ENCODE peak calls at places on chromosomes 5 and 9, in ten cellular contexts. Q is CD8-positive, alpha-beta T cell; V is thyroid gland; G is OCI-LY7; N is ovary; D is astrocyte; I is tibial nerve; F is heart right ventricle; B is heart left ventricle; S is tibial artery. T is an unnamed sample.

GRCh38 chr5:144815131-144815530 is 644.5 kb downstream of the KCTD16 start:
- DNase-seq in S (no peak), V (no peak), F (no peak), I (no peak), D (no peak), N (no peak), G (no peak), B (no peak), Q (no peak), T (no peak)

GRCh38 chr5:106818552-106818951 is 852.2 kb downstream of the EFNA5 start:
- DNase-seq in N (no peak), S (no peak), G (no peak), Q (no peak), D (no peak), V (no peak), B (no peak), F (no peak), I (no peak), T (no peak)

GRCh38 chr5:141757402-141757801 is 75.4 kb upstream of the ARAP3 start:
- DNase-seq in N (no peak), F (peak; percentile 23), I (no peak), D (no peak), B (no peak), G (no peak), S (no peak), V (peak; percentile 11), Q (no peak), T (peak; percentile 28)

GRCh38 chr5:164352695-164353094 is 847.3 kb downstream of the MAT2B start:
- DNase-seq in N (no peak), B (no peak), Q (no peak), S (no peak), D (peak; percentile 52), G (no peak), F (no peak), I (no peak), V (no peak), T (no peak)

GRCh38 chr9:7976167-7976755 is 176.7 kb upstream of the DMAC1 start:
- DNase-seq in D (peak; percentile 2), N (no peak), G (peak; percentile 94), I (no peak), Q (peak; percentile 40), F (no peak), B (no peak), S (no peak), V (no peak), T (no peak)

GRCh38 chr5:111914957-111915356 is 158.0 kb upstream of the NREP start:
- DNase-seq in V (no peak), D (no peak), F (no peak), Q (no peak), N (no peak), S (no peak), B (no peak), G (no peak), I (no peak), T (no peak)

GRCh38 chr5:124087752-124088151 is 575.8 kb downstream of the CSNK1G3 start:
- DNase-seq in N (no peak), D (no peak), V (no peak), G (no peak), B (no peak), I (no peak), Q (no peak), F (no peak), S (no peak), T (no peak)

GRCh38 chr9:126150411-126151030 is 176.1 kb upstream of the MVB12B start:
- DNase-seq in B (no peak), I (no peak), D (no peak), V (no peak), Q (no peak), G (no peak), N (peak; percentile 8), F (no peak), S (no peak), T (no peak)

GRCh38 chr5:53422539-53422938 is 57.9 kb upstream of the FST start:
- DNase-seq in D (peak; percentile 82), B (no peak), V (no peak), S (no peak), N (no peak), Q (no peak), I (no peak), G (no peak), F (no peak), T (no peak)

GRCh38 chr5:10248378-10249260 is 1.1 kb downstream of the ATPSCKMT start:
- DNase-seq in F (no peak), I (no peak), B (no peak), V (peak; percentile 48), S (no peak), G (peak; percentile 23), N (peak; percentile 41), D (no peak), Q (no peak), T (no peak)

GRCh38 chr5:65907138-65907537 is 19.2 kb upstream of the ERBIN start:
- DNase-seq in N (no peak), B (no peak), G (no peak), F (no peak), S (no peak), V (no peak), D (peak; percentile 67), I (no peak), Q (no peak), T (no peak)

GRCh38 chr9:134669556-134669955 is 28.0 kb downstream of the COL5A1 start:
- DNase-seq in I (no peak), D (no peak), Q (no peak), V (no peak), N (peak; percentile 31), F (no peak), G (no peak), S (no peak), B (no peak), T (no peak)

GRCh38 chr9:77132991-77133390 is 44.3 kb upstream of the VPS13A start:
- DNase-seq in V (no peak), S (no peak), F (no peak), G (no peak), B (no peak), I (no peak), N (no peak), D (no peak), Q (no peak), T (no peak)

GRCh38 chr9:77127071-77127470 is 50.3 kb upstream of the VPS13A start:
- DNase-seq in V (no peak), I (no peak), G (no peak), Q (no peak), F (no peak), N (no peak), S (no peak), B (no peak), D (no peak), T (no peak)

GRCh38 chr9:77131411-77131810 is 45.9 kb upstream of the VPS13A start:
- DNase-seq in S (no peak), F (no peak), Q (no peak), G (no peak), N (no peak), B (no peak), I (no peak), D (no peak), V (no peak), T (no peak)

GRCh38 chr9:77128125-77128789 is 49.1 kb upstream of the VPS13A start:
- DNase-seq in B (no peak), D (no peak), F (no peak), Q (no peak), I (no peak), S (no peak), N (no peak), V (no peak), G (no peak), T (no peak)
- H3K27ac ChIP-seq in B (no peak overlapping the region), D (no peak overlapping the region), F (no peak overlapping the region), Q (no peak overlapping the region), I (no peak overlapping the region), S (no peak overlapping the region), N (no peak overlapping the region), V (no peak overlapping the region), G (no peak overlapping the region), T (no peak overlapping the region)

GRCh38 chr9:131518553-131518952 is 12.5 kb downstream of the UCK1 start:
- DNase-seq in S (no peak), I (no peak), B (no peak), F (no peak), Q (no peak), N (no peak), D (no peak), G (no peak), V (no peak), T (no peak)

GRCh38 chr9:131516274-131516565 is 13.5 kb downstream of the POMT1 start:
- DNase-seq in S (no peak), I (no peak), V (no peak), F (no peak), G (no peak), B (no peak), N (no peak), Q (no peak), D (no peak), T (no peak)

GRCh38 chr9:131520448-131520847 is 10.6 kb downstream of the UCK1 start:
- DNase-seq in S (no peak), G (no peak), N (no peak), F (no peak), D (no peak), V (no peak), Q (no peak), I (no peak), B (no peak), T (no peak)

GRCh38 chr9:131517761-131518190 is 13.3 kb downstream of the UCK1 start:
- DNase-seq in Q (no peak), V (no peak), I (no peak), G (no peak), D (no peak), B (peak; percentile 84), S (no peak), F (peak; percentile 62), N (no peak), T (no peak)

GRCh38 chr9:131516930-131517329 is 14.1 kb downstream of the UCK1 start:
- DNase-seq in B (peak; percentile 54), D (no peak), Q (no peak), S (no peak), G (no peak), I (no peak), N (no peak), V (no peak), F (no peak), T (no peak)
- H3K36me3 ChIP-seq in B (peaks cover 28% of the 10 kb centered on the region), D (peaks cover 35% of the 10 kb centered on the region), Q (peaks cover 68% of the 10 kb centered on the region), S (peaks cover 71% of the 10 kb centered on the region), G (peaks cover 87% of the 10 kb centered on the region), I (peaks cover 27% of the 10 kb centered on the region), N (no peaks in the 10 kb centered on the region), V (peaks cover 65% of the 10 kb centered on the region), F (peaks cover 84% of the 10 kb centered on the region), T (peaks cover 31% of the 10 kb centered on the region)

GRCh38 chr5:174154559-174154958 is 109.1 kb downstream of the NSG2 start:
- DNase-seq in F (no peak), V (no peak), G (no peak), D (no peak), B (no peak), Q (no peak), N (no peak), S (no peak), I (no peak), T (no peak)
- TF ChIP-seq CTCF in F (no peak), V (no peak), G (no peak), D (no peak), B (no peak), Q (no peak), N (no peak), S (no peak), I (no peak), T (no peak)

GRCh38 chr5:179763215-179763945 is 30.4 kb upstream of the LTC4S start:
- DNase-seq in D (peak; percentile 87), N (peak; percentile 67), I (peak; percentile 53), G (peak; percentile 69), B (no peak), S (peak; percentile 77), F (peak; percentile 71), V (peak; percentile 73), Q (peak; percentile 52), T (peak; percentile 70)
- H3K27ac ChIP-seq in D (peak overlapping the region; percentile 30), N (no peak overlapping the region), I (peak overlapping the region; percentile 75), G (no peak overlapping the region), B (no peak overlapping the region), S (peak overlapping the region; percentile 55), F (no peak overlapping the region), V (peak overlapping the region; percentile 45), Q (no peak overlapping the region), T (no peak overlapping the region)

T was measured in body of pancreas.